ENCODE peak calls at places on chromosomes 6 and 20, in eight cellular contexts. One of them, this sample, is unnamed.

GRCh38 chr20:39019805-39020325 is 57.7 kb downstream of the DHX35 start:
- DNase-seq in progenitor cell of endocrine pancreas: no peak
- DNase-seq in A549: no peak
- DNase-seq in psoas muscle: no peak
- DNase-seq in AG10803: no peak
- DNase-seq in IMR-90: no peak
- DNase-seq in pancreas: no peak
- DNase-seq in tibial nerve: no peak
- DNase-seq in this sample: no peak

GRCh38 chr6:24581084-24581669 is 64.8 kb downstream of the KIAA0319 start:
- DNase-seq in pancreas: peak
- DNase-seq in A549: peak
- DNase-seq in progenitor cell of endocrine pancreas: peak
- DNase-seq in psoas muscle: peak
- DNase-seq in tibial nerve: peak
- DNase-seq in AG10803: peak
- DNase-seq in IMR-90: peak
- DNase-seq in this sample: no peak

GRCh38 chr6:79467716-79468115 is 69.5 kb downstream of the LCA5 start:
- DNase-seq in A549: no peak
- DNase-seq in pancreas: no peak
- DNase-seq in progenitor cell of endocrine pancreas: no peak
- DNase-seq in IMR-90: peak
- DNase-seq in psoas muscle: no peak
- DNase-seq in tibial nerve: no peak
- DNase-seq in AG10803: no peak
- DNase-seq in this sample: no peak

GRCh38 chr6:81981812-81982211 is 229.3 kb upstream of the TENT5A start:
- DNase-seq in pancreas: no peak
- DNase-seq in AG10803: peak
- DNase-seq in IMR-90: peak
- DNase-seq in tibial nerve: no peak
- DNase-seq in A549: no peak
- DNase-seq in psoas muscle: no peak
- DNase-seq in progenitor cell of endocrine pancreas: no peak
- DNase-seq in this sample: no peak

GRCh38 chr6:149137594-149137993 is 179.9 kb upstream of the TAB2 start:
- DNase-seq in IMR-90: no peak
- DNase-seq in psoas muscle: no peak
- DNase-seq in progenitor cell of endocrine pancreas: no peak
- DNase-seq in pancreas: no peak
- DNase-seq in A549: no peak
- DNase-seq in AG10803: peak
- DNase-seq in tibial nerve: no peak
- DNase-seq in this sample: no peak

GRCh38 chr6:160141001-160141726 is 19.5 kb downstream of the SLC22A1 start:
- DNase-seq in psoas muscle: no peak
- DNase-seq in AG10803: peak
- DNase-seq in progenitor cell of endocrine pancreas: no peak
- DNase-seq in A549: no peak
- DNase-seq in tibial nerve: no peak
- DNase-seq in IMR-90: peak
- DNase-seq in pancreas: no peak
- DNase-seq in this sample: peak

GRCh38 chr6:80287112-80287511 is 180.6 kb downstream of the BCKDHB start:
- DNase-seq in progenitor cell of endocrine pancreas: no peak
- DNase-seq in IMR-90: no peak
- DNase-seq in A549: no peak
- DNase-seq in pancreas: no peak
- DNase-seq in AG10803: no peak
- DNase-seq in tibial nerve: no peak
- DNase-seq in psoas muscle: no peak
- DNase-seq in this sample: no peak

GRCh38 chr6:28914941-28915340 is 8.8 kb downstream of the TRIM27 start:
- DNase-seq in IMR-90: peak
- DNase-seq in psoas muscle: no peak
- DNase-seq in A549: no peak
- DNase-seq in AG10803: no peak
- DNase-seq in pancreas: no peak
- DNase-seq in progenitor cell of endocrine pancreas: no peak
- DNase-seq in tibial nerve: no peak
- DNase-seq in this sample: no peak

GRCh38 chr6:120056085-120056484 is 706.5 kb upstream of the MAN1A1 start:
- DNase-seq in progenitor cell of endocrine pancreas: no peak
- DNase-seq in A549: peak
- DNase-seq in pancreas: no peak
- DNase-seq in tibial nerve: no peak
- DNase-seq in IMR-90: no peak
- DNase-seq in psoas muscle: no peak
- DNase-seq in AG10803: no peak
- DNase-seq in this sample: no peak

GRCh38 chr6:118748311-118749062 is 97.1 kb upstream of the CEP85L start:
- DNase-seq in pancreas: no peak
- DNase-seq in psoas muscle: peak
- DNase-seq in AG10803: peak
- DNase-seq in tibial nerve: no peak
- DNase-seq in A549: no peak
- DNase-seq in IMR-90: peak
- DNase-seq in progenitor cell of endocrine pancreas: no peak
- DNase-seq in this sample: peak

GRCh38 chr6:44309092-44309491 is 4.1 kb downstream of the AARS2 start:
- DNase-seq in IMR-90: peak
- DNase-seq in progenitor cell of endocrine pancreas: no peak
- DNase-seq in psoas muscle: no peak
- DNase-seq in pancreas: no peak
- DNase-seq in AG10803: peak
- DNase-seq in A549: no peak
- DNase-seq in tibial nerve: no peak
- DNase-seq in this sample: no peak

GRCh38 chr20:58389324-58389967 is 417 bp downstream of the VAPB start:
- DNase-seq in tibial nerve: no peak
- DNase-seq in A549: peak
- DNase-seq in pancreas: no peak
- DNase-seq in psoas muscle: peak
- DNase-seq in progenitor cell of endocrine pancreas: peak
- DNase-seq in AG10803: peak
- DNase-seq in IMR-90: peak
- DNase-seq in this sample: no peak

GRCh38 chr20:2599265-2600060 is 53.0 kb upstream of the NOP56 start:
- DNase-seq in progenitor cell of endocrine pancreas: no peak
- DNase-seq in IMR-90: no peak
- DNase-seq in pancreas: no peak
- DNase-seq in tibial nerve: no peak
- DNase-seq in AG10803: no peak
- DNase-seq in psoas muscle: no peak
- DNase-seq in A549: no peak
- DNase-seq in this sample: no peak

GRCh38 chr6:111462770-111463391 is 20.1 kb downstream of the REV3L start:
- DNase-seq in tibial nerve: no peak
- DNase-seq in IMR-90: peak
- DNase-seq in pancreas: no peak
- DNase-seq in psoas muscle: no peak
- DNase-seq in progenitor cell of endocrine pancreas: no peak
- DNase-seq in AG10803: peak
- DNase-seq in A549: peak
- DNase-seq in this sample: no peak

GRCh38 chr6:138464085-138464484 is 35.2 kb downstream of the NHSL1 start:
- DNase-seq in A549: no peak
- DNase-seq in AG10803: no peak
- DNase-seq in pancreas: peak
- DNase-seq in psoas muscle: no peak
- DNase-seq in tibial nerve: no peak
- DNase-seq in IMR-90: no peak
- DNase-seq in progenitor cell of endocrine pancreas: no peak
- DNase-seq in this sample: no peak

GRCh38 chr6:2712102-2712501 is 38.6 kb downstream of the MYLK4 start:
- DNase-seq in tibial nerve: no peak
- DNase-seq in IMR-90: no peak
- DNase-seq in A549: no peak
- DNase-seq in AG10803: no peak
- DNase-seq in progenitor cell of endocrine pancreas: no peak
- DNase-seq in psoas muscle: no peak
- DNase-seq in pancreas: no peak
- DNase-seq in this sample: peak

GRCh38 chr6:104483225-104483834 is 376.4 kb downstream of the HACE1 start:
- DNase-seq in tibial nerve: no peak
- DNase-seq in pancreas: no peak
- DNase-seq in psoas muscle: no peak
- DNase-seq in IMR-90: no peak
- DNase-seq in AG10803: peak
- DNase-seq in A549: peak
- DNase-seq in progenitor cell of endocrine pancreas: no peak
- DNase-seq in this sample: no peak

GRCh38 chr20:54585222-54585621 is 109.8 kb downstream of the DOK5 start:
- DNase-seq in pancreas: no peak
- DNase-seq in A549: no peak
- DNase-seq in psoas muscle: no peak
- DNase-seq in progenitor cell of endocrine pancreas: no peak
- DNase-seq in AG10803: no peak
- DNase-seq in tibial nerve: no peak
- DNase-seq in IMR-90: no peak
- DNase-seq in this sample: no peak

DNA sequence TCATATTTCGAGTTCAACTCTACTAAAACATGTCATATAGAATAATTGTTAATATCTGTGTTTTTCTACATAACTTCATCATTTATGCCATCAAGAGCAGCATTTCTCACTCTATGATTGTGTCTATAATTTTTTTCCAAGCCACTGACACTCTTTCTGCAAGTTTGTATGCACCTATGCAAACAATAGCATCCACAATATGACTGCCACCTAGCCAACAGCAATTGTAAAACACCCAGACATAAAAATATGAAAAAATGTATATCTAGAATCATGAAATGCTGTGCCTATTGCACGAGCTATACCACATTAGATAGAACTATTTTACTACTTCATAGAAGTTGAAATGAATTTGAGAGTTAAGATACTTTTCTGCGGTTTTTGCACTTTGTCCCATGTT is 286.5 kb upstream of the MARCKS start:
- DNase-seq in AG10803: no peak
- DNase-seq in IMR-90: no peak
- DNase-seq in pancreas: no peak
- DNase-seq in A549: no peak
- DNase-seq in psoas muscle: no peak
- DNase-seq in tibial nerve: no peak
- DNase-seq in progenitor cell of endocrine pancreas: no peak
- DNase-seq in this sample: no peak
- TF ChIP-seq CTCF in AG10803: no peak
- TF ChIP-seq CTCF in IMR-90: no peak
- TF ChIP-seq CTCF in pancreas: no peak
- TF ChIP-seq CTCF in A549: no peak
- TF ChIP-seq CTCF in psoas muscle: no peak
- TF ChIP-seq CTCF in tibial nerve: no peak
- TF ChIP-seq CTCF in progenitor cell of endocrine pancreas: no peak
- TF ChIP-seq CTCF in this sample: no peak

DNA sequence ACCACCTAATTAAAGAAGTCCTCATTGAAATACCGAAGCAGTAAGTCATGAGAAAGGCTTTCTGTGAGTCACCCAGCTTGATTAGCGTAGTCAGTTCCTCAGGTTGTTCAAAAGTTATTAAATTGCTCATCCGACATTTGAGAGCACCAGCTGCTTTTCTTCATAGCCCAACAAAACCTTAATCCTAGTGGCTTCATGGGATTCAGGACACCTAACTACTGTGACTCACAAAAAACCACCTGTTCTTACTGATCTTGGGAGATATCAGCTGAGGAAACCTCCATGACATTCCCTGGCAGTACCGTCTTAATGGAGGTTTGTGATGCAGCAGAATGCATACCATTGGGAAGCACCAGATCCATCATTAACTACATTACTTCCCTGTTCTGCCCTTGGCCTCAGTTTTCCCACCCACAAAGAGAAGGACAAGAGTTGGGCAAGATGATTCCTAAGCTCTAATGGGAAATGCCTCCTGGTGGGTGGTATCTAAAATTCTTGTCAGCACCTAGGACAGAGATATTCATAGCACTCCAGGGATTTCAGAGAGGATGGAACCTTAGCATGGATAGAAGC is 103.8 kb downstream of the KHDC1L start:
- DNase-seq in pancreas: no peak
- DNase-seq in tibial nerve: no peak
- DNase-seq in IMR-90: peak
- DNase-seq in A549: no peak
- DNase-seq in psoas muscle: no peak
- DNase-seq in progenitor cell of endocrine pancreas: no peak
- DNase-seq in AG10803: peak
- DNase-seq in this sample: no peak
- TF ChIP-seq CTCF in pancreas: no peak
- TF ChIP-seq CTCF in tibial nerve: no peak
- TF ChIP-seq CTCF in IMR-90: peak
- TF ChIP-seq CTCF in A549: no peak
- TF ChIP-seq CTCF in psoas muscle: no peak
- TF ChIP-seq CTCF in progenitor cell of endocrine pancreas: peak
- TF ChIP-seq CTCF in AG10803: peak
- TF ChIP-seq CTCF in this sample: no peak

DNA sequence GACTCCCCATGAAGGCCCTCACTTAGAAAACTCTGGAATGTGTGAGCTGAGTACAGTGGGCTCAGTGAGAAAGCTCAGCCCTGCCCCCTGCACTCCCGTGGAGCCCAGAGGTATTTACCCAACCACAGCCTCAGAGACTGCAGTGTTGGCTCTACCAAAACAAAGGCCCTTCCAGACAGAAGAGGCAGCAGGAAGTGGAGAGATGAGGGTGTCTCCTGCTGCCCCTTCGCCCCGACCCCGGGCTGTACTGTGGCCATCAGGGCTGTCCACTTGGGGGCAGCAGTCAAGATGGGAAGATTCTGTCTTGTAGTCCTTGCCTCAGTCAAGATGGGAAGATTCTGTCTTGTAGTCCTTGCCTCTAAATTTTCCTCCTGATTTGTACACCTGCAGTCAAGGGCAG is 341.3 kb downstream of the TAF4 start:
- DNase-seq in progenitor cell of endocrine pancreas: no peak
- DNase-seq in tibial nerve: no peak
- DNase-seq in A549: peak
- DNase-seq in pancreas: no peak
- DNase-seq in AG10803: peak
- DNase-seq in IMR-90: no peak
- DNase-seq in psoas muscle: no peak
- DNase-seq in this sample: no peak
- TF ChIP-seq CTCF in progenitor cell of endocrine pancreas: peak
- TF ChIP-seq CTCF in tibial nerve: no peak
- TF ChIP-seq CTCF in A549: peak
- TF ChIP-seq CTCF in pancreas: no peak
- TF ChIP-seq CTCF in AG10803: peak
- TF ChIP-seq CTCF in IMR-90: no peak
- TF ChIP-seq CTCF in psoas muscle: no peak
- TF ChIP-seq CTCF in this sample: no peak

GRCh38 chr6:85273870-85274269 is 176.0 kb upstream of the NT5E start:
- DNase-seq in progenitor cell of endocrine pancreas: no peak
- DNase-seq in psoas muscle: no peak
- DNase-seq in IMR-90: peak
- DNase-seq in A549: no peak
- DNase-seq in AG10803: no peak
- DNase-seq in tibial nerve: no peak
- DNase-seq in pancreas: no peak
- DNase-seq in this sample: no peak

GRCh38 chr6:85272973-85273372 is 176.9 kb upstream of the NT5E start:
- DNase-seq in AG10803: no peak
- DNase-seq in pancreas: no peak
- DNase-seq in A549: no peak
- DNase-seq in tibial nerve: no peak
- DNase-seq in progenitor cell of endocrine pancreas: no peak
- DNase-seq in psoas muscle: no peak
- DNase-seq in IMR-90: no peak
- DNase-seq in this sample: no peak

GRCh38 chr6:85275338-85275985 is 174.4 kb upstream of the NT5E start:
- DNase-seq in IMR-90: no peak
- DNase-seq in psoas muscle: no peak
- DNase-seq in A549: no peak
- DNase-seq in progenitor cell of endocrine pancreas: no peak
- DNase-seq in pancreas: no peak
- DNase-seq in tibial nerve: no peak
- DNase-seq in AG10803: no peak
- DNase-seq in this sample: no peak

GRCh38 chr6:85278456-85279035 is 171.3 kb upstream of the NT5E start:
- DNase-seq in AG10803: peak
- DNase-seq in tibial nerve: no peak
- DNase-seq in IMR-90: no peak
- DNase-seq in pancreas: no peak
- DNase-seq in A549: no peak
- DNase-seq in psoas muscle: no peak
- DNase-seq in progenitor cell of endocrine pancreas: no peak
- DNase-seq in this sample: no peak
- TF ChIP-seq CTCF in AG10803: no peak
- TF ChIP-seq CTCF in tibial nerve: no peak
- TF ChIP-seq CTCF in IMR-90: no peak
- TF ChIP-seq CTCF in pancreas: no peak
- TF ChIP-seq CTCF in A549: no peak
- TF ChIP-seq CTCF in psoas muscle: no peak
- TF ChIP-seq CTCF in progenitor cell of endocrine pancreas: no peak
- TF ChIP-seq CTCF in this sample: no peak